ENCODE peak calls at places on chromosome 18, in six cellular contexts. X is SK-N-SH; Z is activated CD4-positive, alpha-beta T cell treated with anti-CD3 and anti-CD28 coated beads, Interleukin-2, amount 50 U/mL, for 48 hours; K is NCI-H1105; N is GM19239; F is mucosa of gallbladder. Y is an unnamed sample.

GRCh38 chr18:48230459-48231113 is 178.6 kb downstream of the ZBTB7C start:
- DNase-seq in X (peak; percentile 79), Z (peak; percentile 18), K (peak; percentile 75), F (peak; percentile 51), N (no peak), Y (peak; percentile 9)

GRCh38 chr18:49788327-49788908 is 24.9 kb downstream of the ACAA2 start:
- DNase-seq in N (no peak), K (no peak), X (no peak), F (no peak), Z (no peak), Y (no peak)

GRCh38 chr18:11121426-11121825 is 27.9 kb downstream of the PIEZO2 start:
- DNase-seq in F (no peak), Z (no peak), X (no peak), N (no peak), K (no peak), Y (no peak)

GRCh38 chr18:37578886-37579513 is 13.4 kb upstream of the CELF4 start:
- DNase-seq in N (no peak), F (peak; percentile 37), X (peak; percentile 72), K (no peak), Z (no peak), Y (peak; percentile 69)

GRCh38 chr18:79798999-79799370 is 1.2 kb downstream of the KCNG2 start:
- DNase-seq in Z (no peak), N (no peak), X (no peak), K (no peak), F (no peak), Y (no peak)

GRCh38 chr18:1036926-1037325 is 132.3 kb downstream of the ADCYAP1 start:
- DNase-seq in X (no peak), Z (no peak), N (no peak), K (no peak), F (no peak), Y (no peak)

GRCh38 chr18:57353940-57354461 is 1.6 kb downstream of the ST8SIA3 start:
- DNase-seq in Z (peak; percentile 13), F (peak; percentile 50), K (peak; percentile 54), X (peak; percentile 77), N (peak; percentile 55), Y (peak; percentile 52)

GRCh38 chr18:50545936-50546335 is 14.0 kb upstream of the MAPK4 start:
- DNase-seq in X (no peak), N (no peak), K (no peak), F (no peak), Z (no peak), Y (no peak)

GRCh38 chr18:75247601-75248421 is 37.2 kb downstream of the TSHZ1 start:
- DNase-seq in Z (no peak), N (no peak), F (no peak), K (no peak), X (no peak), Y (no peak)